ENCODE peak calls at places on chromosomes 16 and 17, in five cellular contexts. One of them, this sample, is unnamed.

GRCh38 chr17:82667668-82668000 is 19.4 kb upstream of the WDR45B start:
- DNase-seq in anterior cingulate cortex: no peak
- DNase-seq in stimulated activated CD4-positive, alpha-beta T cell treated with anti-CD3 and anti-CD28 coated beads, Interleukin-12 subunit alpha, Interleukin-12 subunit beta, amount 100 ng/mL, for 4 hours: no peak
- DNase-seq in stimulated activated CD8-positive, alpha-beta memory T cell treated with anti-CD3 and anti-CD28 coated beads, Interleukin-7, amount 100 ng/mL, for 1 hour: no peak
- DNase-seq in H4: no peak
- DNase-seq in this sample: no peak

GRCh38 chr17:8872705-8873426 is 5.4 kb upstream of the PIK3R6 start:
- DNase-seq in stimulated activated CD4-positive, alpha-beta T cell treated with anti-CD3 and anti-CD28 coated beads, Interleukin-12 subunit alpha, Interleukin-12 subunit beta, amount 100 ng/mL, for 4 hours: no peak
- DNase-seq in anterior cingulate cortex: no peak
- DNase-seq in H4: no peak
- DNase-seq in stimulated activated CD8-positive, alpha-beta memory T cell treated with anti-CD3 and anti-CD28 coated beads, Interleukin-7, amount 100 ng/mL, for 1 hour: no peak
- DNase-seq in this sample: no peak

GRCh38 chr17:28174352-28175046 is 132.0 kb downstream of the NLK start:
- DNase-seq in H4: no peak
- DNase-seq in stimulated activated CD4-positive, alpha-beta T cell treated with anti-CD3 and anti-CD28 coated beads, Interleukin-12 subunit alpha, Interleukin-12 subunit beta, amount 100 ng/mL, for 4 hours: no peak
- DNase-seq in stimulated activated CD8-positive, alpha-beta memory T cell treated with anti-CD3 and anti-CD28 coated beads, Interleukin-7, amount 100 ng/mL, for 1 hour: no peak
- DNase-seq in anterior cingulate cortex: no peak
- DNase-seq in this sample: no peak

GRCh38 chr17:81285179-81285878 is 9.8 kb downstream of the SLC38A10 start:
- DNase-seq in stimulated activated CD8-positive, alpha-beta memory T cell treated with anti-CD3 and anti-CD28 coated beads, Interleukin-7, amount 100 ng/mL, for 1 hour: no peak
- DNase-seq in anterior cingulate cortex: no peak
- DNase-seq in H4: no peak
- DNase-seq in stimulated activated CD4-positive, alpha-beta T cell treated with anti-CD3 and anti-CD28 coated beads, Interleukin-12 subunit alpha, Interleukin-12 subunit beta, amount 100 ng/mL, for 4 hours: peak
- DNase-seq in this sample: peak

GRCh38 chr17:46071796-46072195 is 72.7 kb downstream of the STH start:
- DNase-seq in H4: no peak
- DNase-seq in stimulated activated CD4-positive, alpha-beta T cell treated with anti-CD3 and anti-CD28 coated beads, Interleukin-12 subunit alpha, Interleukin-12 subunit beta, amount 100 ng/mL, for 4 hours: no peak
- DNase-seq in stimulated activated CD8-positive, alpha-beta memory T cell treated with anti-CD3 and anti-CD28 coated beads, Interleukin-7, amount 100 ng/mL, for 1 hour: no peak
- DNase-seq in anterior cingulate cortex: no peak
- DNase-seq in this sample: no peak

GRCh38 chr17:43543771-43544575 is 2.2 kb downstream of the ETV4 start:
- DNase-seq in H4: no peak
- DNase-seq in stimulated activated CD8-positive, alpha-beta memory T cell treated with anti-CD3 and anti-CD28 coated beads, Interleukin-7, amount 100 ng/mL, for 1 hour: no peak
- DNase-seq in stimulated activated CD4-positive, alpha-beta T cell treated with anti-CD3 and anti-CD28 coated beads, Interleukin-12 subunit alpha, Interleukin-12 subunit beta, amount 100 ng/mL, for 4 hours: no peak
- DNase-seq in anterior cingulate cortex: no peak
- DNase-seq in this sample: no peak

GRCh38 chr16:83954577-83955016 is 1.6 kb downstream of the OSGIN1 start:
- DNase-seq in anterior cingulate cortex: no peak
- DNase-seq in H4: peak
- DNase-seq in stimulated activated CD8-positive, alpha-beta memory T cell treated with anti-CD3 and anti-CD28 coated beads, Interleukin-7, amount 100 ng/mL, for 1 hour: no peak
- DNase-seq in stimulated activated CD4-positive, alpha-beta T cell treated with anti-CD3 and anti-CD28 coated beads, Interleukin-12 subunit alpha, Interleukin-12 subunit beta, amount 100 ng/mL, for 4 hours: no peak
- DNase-seq in this sample: peak

GRCh38 chr16:12323007-12323699 is 346.6 kb downstream of the SNX29 start:
- DNase-seq in stimulated activated CD8-positive, alpha-beta memory T cell treated with anti-CD3 and anti-CD28 coated beads, Interleukin-7, amount 100 ng/mL, for 1 hour: no peak
- DNase-seq in H4: no peak
- DNase-seq in stimulated activated CD4-positive, alpha-beta T cell treated with anti-CD3 and anti-CD28 coated beads, Interleukin-12 subunit alpha, Interleukin-12 subunit beta, amount 100 ng/mL, for 4 hours: no peak
- DNase-seq in anterior cingulate cortex: no peak
- DNase-seq in this sample: no peak

GRCh38 chr17:82487898-82488297 is 29.4 kb downstream of the NARF start:
- DNase-seq in stimulated activated CD8-positive, alpha-beta memory T cell treated with anti-CD3 and anti-CD28 coated beads, Interleukin-7, amount 100 ng/mL, for 1 hour: no peak
- DNase-seq in H4: no peak
- DNase-seq in anterior cingulate cortex: no peak
- DNase-seq in stimulated activated CD4-positive, alpha-beta T cell treated with anti-CD3 and anti-CD28 coated beads, Interleukin-12 subunit alpha, Interleukin-12 subunit beta, amount 100 ng/mL, for 4 hours: no peak
- DNase-seq in this sample: peak

GRCh38 chr17:37089998-37090397 is 141.2 kb downstream of the AATF start:
- DNase-seq in stimulated activated CD4-positive, alpha-beta T cell treated with anti-CD3 and anti-CD28 coated beads, Interleukin-12 subunit alpha, Interleukin-12 subunit beta, amount 100 ng/mL, for 4 hours: no peak
- DNase-seq in anterior cingulate cortex: no peak
- DNase-seq in stimulated activated CD8-positive, alpha-beta memory T cell treated with anti-CD3 and anti-CD28 coated beads, Interleukin-7, amount 100 ng/mL, for 1 hour: peak
- DNase-seq in H4: no peak
- DNase-seq in this sample: no peak

GRCh38 chr17:66542967-66543525 is 240.6 kb downstream of the PRKCA start:
- DNase-seq in anterior cingulate cortex: no peak
- DNase-seq in stimulated activated CD8-positive, alpha-beta memory T cell treated with anti-CD3 and anti-CD28 coated beads, Interleukin-7, amount 100 ng/mL, for 1 hour: no peak
- DNase-seq in stimulated activated CD4-positive, alpha-beta T cell treated with anti-CD3 and anti-CD28 coated beads, Interleukin-12 subunit alpha, Interleukin-12 subunit beta, amount 100 ng/mL, for 4 hours: no peak
- DNase-seq in H4: peak
- DNase-seq in this sample: no peak

GRCh38 chr17:58520843-58521430 is 6.5 kb upstream of the MTMR4 start:
- DNase-seq in anterior cingulate cortex: no peak
- DNase-seq in H4: peak
- DNase-seq in stimulated activated CD8-positive, alpha-beta memory T cell treated with anti-CD3 and anti-CD28 coated beads, Interleukin-7, amount 100 ng/mL, for 1 hour: no peak
- DNase-seq in stimulated activated CD4-positive, alpha-beta T cell treated with anti-CD3 and anti-CD28 coated beads, Interleukin-12 subunit alpha, Interleukin-12 subunit beta, amount 100 ng/mL, for 4 hours: no peak
- DNase-seq in this sample: no peak

GRCh38 chr16:76338472-76338871 is 61.3 kb downstream of the CNTNAP4 start:
- DNase-seq in stimulated activated CD4-positive, alpha-beta T cell treated with anti-CD3 and anti-CD28 coated beads, Interleukin-12 subunit alpha, Interleukin-12 subunit beta, amount 100 ng/mL, for 4 hours: no peak
- DNase-seq in anterior cingulate cortex: no peak
- DNase-seq in H4: no peak
- DNase-seq in stimulated activated CD8-positive, alpha-beta memory T cell treated with anti-CD3 and anti-CD28 coated beads, Interleukin-7, amount 100 ng/mL, for 1 hour: no peak
- DNase-seq in this sample: no peak

GRCh38 chr16:9836118-9836736 is 346.0 kb downstream of the GRIN2A start:
- DNase-seq in anterior cingulate cortex: no peak
- DNase-seq in stimulated activated CD4-positive, alpha-beta T cell treated with anti-CD3 and anti-CD28 coated beads, Interleukin-12 subunit alpha, Interleukin-12 subunit beta, amount 100 ng/mL, for 4 hours: no peak
- DNase-seq in stimulated activated CD8-positive, alpha-beta memory T cell treated with anti-CD3 and anti-CD28 coated beads, Interleukin-7, amount 100 ng/mL, for 1 hour: no peak
- DNase-seq in H4: no peak
- DNase-seq in this sample: no peak

GRCh38 chr16:12503201-12503600 is 300.5 kb downstream of the CPPED1 start:
- DNase-seq in stimulated activated CD4-positive, alpha-beta T cell treated with anti-CD3 and anti-CD28 coated beads, Interleukin-12 subunit alpha, Interleukin-12 subunit beta, amount 100 ng/mL, for 4 hours: no peak
- DNase-seq in anterior cingulate cortex: no peak
- DNase-seq in H4: no peak
- DNase-seq in stimulated activated CD8-positive, alpha-beta memory T cell treated with anti-CD3 and anti-CD28 coated beads, Interleukin-7, amount 100 ng/mL, for 1 hour: no peak
- DNase-seq in this sample: no peak

GRCh38 chr17:40448213-40448638 is 5.0 kb downstream of the IGFBP4 start:
- DNase-seq in stimulated activated CD4-positive, alpha-beta T cell treated with anti-CD3 and anti-CD28 coated beads, Interleukin-12 subunit alpha, Interleukin-12 subunit beta, amount 100 ng/mL, for 4 hours: no peak
- DNase-seq in stimulated activated CD8-positive, alpha-beta memory T cell treated with anti-CD3 and anti-CD28 coated beads, Interleukin-7, amount 100 ng/mL, for 1 hour: no peak
- DNase-seq in anterior cingulate cortex: no peak
- DNase-seq in H4: no peak
- DNase-seq in this sample: no peak

GRCh38 chr16:15493416-15494181 is 59.2 kb downstream of the BMERB1 start:
- DNase-seq in stimulated activated CD4-positive, alpha-beta T cell treated with anti-CD3 and anti-CD28 coated beads, Interleukin-12 subunit alpha, Interleukin-12 subunit beta, amount 100 ng/mL, for 4 hours: no peak
- DNase-seq in anterior cingulate cortex: no peak
- DNase-seq in H4: no peak
- DNase-seq in stimulated activated CD8-positive, alpha-beta memory T cell treated with anti-CD3 and anti-CD28 coated beads, Interleukin-7, amount 100 ng/mL, for 1 hour: no peak
- DNase-seq in this sample: no peak